ENCODE peak calls at places on chromosomes 7 and 10, in six cellular contexts. T is RKO, P is GM23338, F is cardiac fibroblast, R is amygdala, I is astrocyte of the spinal cord. C is an unnamed sample.

GRCh38 chr7:79927116-79927515 is 207.5 kb upstream of the GNAI1 start:
- DNase-seq in T (no peak), P (no peak), F (peak), R (no peak), I (peak), C (no peak)

GRCh38 chr10:63120554-63120953 is 12.6 kb upstream of the NRBF2 start:
- DNase-seq in T (no peak), P (no peak), F (peak), R (no peak), I (peak), C (no peak)

GRCh38 chr7:50502001-50502684 is 52.0 kb upstream of the FIGNL1 start:
- DNase-seq in T (peak), P (no peak), F (peak), R (no peak), I (peak), C (peak)

GRCh38 chr10:3783313-3783689 is 1.7 kb downstream of the KLF6 start:
- DNase-seq in T (peak), P (peak), F (peak), R (no peak), I (no peak), C (no peak)

GRCh38 chr7:101094791-101095375 is 9.6 kb downstream of the TRIM56 start:
- DNase-seq in T (no peak), P (peak), F (peak), R (no peak), I (peak), C (peak)

GRCh38 chr10:125148021-125148439 is 12.3 kb downstream of the CTBP2 start:
- DNase-seq in T (no peak), P (no peak), F (peak), R (no peak), I (no peak), C (no peak)

GRCh38 chr7:113953553-113953952 is 34.7 kb upstream of the PPP1R3A start:
- DNase-seq in T (no peak), P (no peak), F (no peak), R (no peak), I (no peak), C (no peak)

GRCh38 chr7:47067215-47067614 is 514.7 kb downstream of the TNS3 start:
- DNase-seq in T (no peak), P (no peak), F (no peak), R (no peak), I (no peak), C (no peak)

GRCh38 chr10:19263262-19263661 is 214.7 kb downstream of the MALRD1 start:
- DNase-seq in T (no peak), P (no peak), F (no peak), R (no peak), I (no peak), C (no peak)

GRCh38 chr10:121594623-121595320 is 3.5 kb downstream of the FGFR2 start:
- DNase-seq in T (no peak), P (no peak), F (no peak), R (no peak), I (no peak), C (no peak)

GRCh38 chr7:77258014-77258413 is 58.4 kb upstream of the FGL2 start:
- DNase-seq in T (peak), P (no peak), F (no peak), R (no peak), I (no peak), C (no peak)

GRCh38 chr7:36349626-36350025 is 40.0 kb upstream of the ANLN start:
- DNase-seq in T (no peak), P (no peak), F (no peak), R (no peak), I (no peak), C (no peak)

GRCh38 chr7:159093351-159093971 is 51.2 kb downstream of the VIPR2 start:
- DNase-seq in T (no peak), P (no peak), F (no peak), R (no peak), I (no peak), C (no peak)

GRCh38 chr10:1663226-1663625 is 74.1 kb downstream of the ADARB2 start:
- DNase-seq in T (no peak), P (no peak), F (no peak), R (no peak), I (no peak), C (no peak)

GRCh38 chr10:127442220-127442525 is 106.9 kb upstream of the NPS start:
- DNase-seq in T (no peak), P (no peak), F (no peak), R (no peak), I (no peak), C (no peak)

GRCh38 chr10:49585387-49585786 is 24.7 kb upstream of the SLC18A3 start:
- DNase-seq in T (no peak), P (no peak), F (no peak), R (no peak), I (no peak), C (peak)

GRCh38 chr10:61847087-61847486 is 54.4 kb upstream of the ARID5B start:
- DNase-seq in T (no peak), P (no peak), F (no peak), R (no peak), I (no peak), C (no peak)

GRCh38 chr10:119343001-119343601 is 135.7 kb downstream of the GRK5 start:
- DNase-seq in T (no peak), P (no peak), F (no peak), R (no peak), I (no peak), C (no peak)

GRCh38 chr10:47447209-47447608 is 36.7 kb downstream of the ANXA8 start:
- DNase-seq in T (no peak), P (no peak), F (no peak), R (no peak), I (no peak), C (no peak)

GRCh38 chr10:96130326-96130758 is 245 bp downstream of the ZNF518A start:
- DNase-seq in T (peak), P (peak), F (peak), R (peak), I (no peak), C (peak)

GRCh38 chr10:73901261-73901660 is 9.7 kb upstream of the PLAU start:
- DNase-seq in T (no peak), P (no peak), F (no peak), R (no peak), I (no peak), C (no peak)

GRCh38 chr7:150857276-150858055 is 5.1 kb downstream of the AOC1 start:
- DNase-seq in T (no peak), P (no peak), F (no peak), R (no peak), I (no peak), C (no peak)

GRCh38 chr7:70178787-70179186 is 580.5 kb downstream of the AUTS2 start:
- DNase-seq in T (peak), P (no peak), F (no peak), R (no peak), I (peak), C (no peak)

GRCh38 chr10:96714031-96714590 is 6.2 kb downstream of the PIK3AP1 start:
- DNase-seq in T (peak), P (no peak), F (no peak), R (no peak), I (peak), C (peak)

GRCh38 chr10:32332299-32332750 is 14.6 kb downstream of the EPC1 start:
- DNase-seq in T (no peak), P (no peak), F (peak), R (no peak), I (no peak), C (no peak)

GRCh38 chr7:158609313-158609974 is 21.8 kb upstream of the PTPRN2 start:
- DNase-seq in T (no peak), P (no peak), F (no peak), R (no peak), I (no peak), C (no peak)

GRCh38 chr7:70829221-70830059 is 302.5 kb upstream of the GALNT17 start:
- DNase-seq in T (peak), P (peak), F (peak), R (peak), I (peak), C (peak)

GRCh38 chr10:69976795-69977546 is 75.7 kb upstream of the MACROH2A2 start:
- DNase-seq in T (no peak), P (no peak), F (no peak), R (no peak), I (no peak), C (no peak)

GRCh38 chr10:115001506-115002381 is 63.7 kb downstream of the TRUB1 start:
- DNase-seq in T (no peak), P (no peak), F (peak), R (no peak), I (peak), C (no peak)

GRCh38 chr10:28678687-28679457 is 1.6 kb downstream of the BAMBI start:
- DNase-seq in T (peak), P (no peak), F (no peak), R (no peak), I (peak), C (no peak)

C was measured in ACHN.